ENCODE peak calls at places on chromosomes 2 and 18, in five cellular contexts. Y is GM23338, S is kidney epithelial cell, V is fibroblast of lung, Q is GM23248. F is an unnamed sample. For H3K27me3 and H3K36me3, the result is how much of the 10 kb centered on the place peaks cover.

GRCh38 chr2:119441376-119442231 is 9.9 kb downstream of the TMEM37 start:
- DNase-seq in Y (no peak), S (no peak), V (no peak), Q (no peak), F (no peak)

GRCh38 chr2:41907716-41908328 is 140.0 kb upstream of the PKDCC start:
- DNase-seq in Y (no peak), S (no peak), V (peak), Q (peak), F (no peak)

GRCh38 chr2:16226942-16227664 is 286.8 kb downstream of the MYCN start:
- DNase-seq in Y (peak), S (no peak), V (no peak), Q (no peak), F (no peak)

GRCh38 chr2:227812001-227812400 is 1.6 kb upstream of the CCL20 start:
- DNase-seq in Y (no peak), S (no peak), V (no peak), Q (no peak), F (no peak)

GRCh38 chr2:19955544-19956422 is 34.1 kb downstream of the WDR35 start:
- DNase-seq in Y (peak), S (peak), V (peak), Q (peak), F (peak)

GRCh38 chr2:153940511-153940910 is 68.8 kb downstream of the GALNT13 start:
- DNase-seq in Y (peak), S (peak), V (peak), Q (peak), F (no peak)

GRCh38 chr2:198117397-198118041 is 313.1 kb downstream of the PLCL1 start:
- DNase-seq in Y (no peak), S (no peak), V (no peak), Q (no peak), F (no peak)

GRCh38 chr2:42309366-42309765 is 51.7 kb downstream of the COX7A2L start:
- DNase-seq in Y (no peak), S (no peak), V (no peak), Q (no peak), F (no peak)

GRCh38 chr2:117127680-117128079 is 686.8 kb upstream of the DDX18 start:
- DNase-seq in Y (no peak), S (peak), V (peak), Q (no peak), F (no peak)

GRCh38 chr2:69046221-69046662 is 33.3 kb downstream of the ANTXR1 start:
- DNase-seq in Y (no peak), S (peak), V (peak), Q (peak), F (peak)

GRCh38 chr18:12027046-12027445 is 45.7 kb downstream of the IMPA2 start:
- DNase-seq in Y (no peak), S (no peak), V (no peak), Q (no peak), F (peak)

GRCh38 chr18:8084160-8084559 is 517.0 kb downstream of the PTPRM start:
- DNase-seq in Y (peak), S (no peak), V (peak), Q (peak), F (peak)

GRCh38 chr2:16315458-16315835 is 350.2 kb downstream of the CYRIA start:
- DNase-seq in Y (no peak), S (no peak), V (no peak), Q (no peak), F (no peak)

GRCh38 chr2:14936436-14936835 is 303.9 kb downstream of the LRATD1 start:
- DNase-seq in Y (no peak), S (no peak), V (no peak), Q (no peak), F (no peak)
- H3K27me3 ChIP-seq in Y (under half), S (under half), V (under half), Q (under half), F (under half)

GRCh38 chr2:216111122-216111521 is 2.0 kb downstream of the XRCC5 start:
- DNase-seq in Y (no peak), S (no peak), V (no peak), Q (no peak), F (no peak)
- H3K4me3 ChIP-seq in Y (peak), S (no peak), V (peak), Q (peak), F (no peak)

GRCh38 chr2:113197347-113198047 is 23.7 kb downstream of the PSD4 start:
- DNase-seq in Y (no peak), S (no peak), V (no peak), Q (no peak), F (no peak)
- H3K36me3 ChIP-seq in Y (under half), S (under half), V (under half), Q (under half), F (under half)

DNA sequence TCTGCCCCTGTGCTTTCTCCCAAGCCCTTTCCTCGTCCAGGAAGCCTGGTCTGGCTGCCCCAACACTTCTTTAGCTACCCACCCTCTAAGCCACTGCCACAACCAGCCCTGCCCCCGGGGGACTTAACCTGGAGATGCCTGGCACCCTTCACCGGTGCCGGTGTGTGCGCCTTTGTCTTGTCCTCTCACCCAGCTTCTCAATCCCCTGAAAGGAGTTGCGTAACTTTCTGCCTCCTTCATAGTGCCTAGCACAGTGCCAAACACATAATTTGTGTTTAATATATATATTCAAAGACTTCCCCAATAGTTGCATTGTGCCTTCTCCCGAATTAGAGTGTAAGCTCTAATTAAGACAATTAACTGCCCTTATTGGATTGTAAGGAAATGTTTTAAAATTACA is 70.6 kb downstream of the ALK start:
- DNase-seq in Y (no peak), S (no peak), V (no peak), Q (no peak), F (no peak)
- H3K27me3 ChIP-seq in Y (under half), S (under half), V (under half), Q (under half), F (under half)

DNA sequence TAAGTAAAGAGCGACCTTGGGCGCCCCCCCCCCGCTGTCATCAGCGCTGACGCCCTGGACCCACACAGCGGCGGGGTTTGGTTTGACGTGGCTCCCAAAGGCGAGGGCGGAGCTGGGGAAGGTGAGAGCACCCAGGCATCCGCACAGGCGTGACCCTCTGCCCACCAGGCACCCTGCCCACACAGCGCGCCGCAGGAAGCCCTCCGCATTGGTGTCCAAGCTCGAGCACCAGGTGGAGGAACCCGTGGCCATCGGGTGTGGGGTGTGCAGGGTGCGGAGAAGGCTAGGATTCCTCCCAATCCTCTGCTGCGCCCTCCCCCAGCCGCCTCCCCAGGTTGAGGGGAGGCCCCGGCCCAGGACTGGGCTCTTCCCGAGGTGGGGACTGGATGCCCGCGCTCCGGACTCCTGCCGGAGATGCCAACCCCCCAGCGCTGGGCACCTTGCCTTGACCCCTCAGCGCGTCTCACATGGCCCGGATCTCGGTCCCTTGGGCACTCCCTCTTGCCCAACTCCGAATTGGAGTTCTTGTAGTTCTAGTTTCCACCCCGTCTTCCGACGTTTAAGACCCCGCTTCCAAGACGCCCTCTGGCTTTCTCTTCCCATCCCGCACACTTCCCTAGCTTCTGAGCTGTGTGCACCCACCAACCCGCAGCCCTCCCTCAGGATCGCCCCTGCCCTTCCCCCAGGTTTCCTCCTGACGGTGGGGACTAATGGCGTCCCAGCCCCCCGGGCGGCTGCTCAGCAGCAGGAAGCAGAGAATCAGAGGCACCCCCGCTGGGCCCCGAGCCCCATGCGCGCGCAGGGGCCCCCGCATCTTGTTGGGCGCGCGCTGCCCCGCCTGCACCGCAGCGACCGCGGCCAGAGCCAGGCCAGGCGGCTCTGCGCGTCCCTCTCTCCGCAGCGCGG is 25.9 kb upstream of the RESP18 start:
- DNase-seq in Y (peak), S (no peak), V (no peak), Q (peak), F (no peak)
- H3K4me3 ChIP-seq in Y (peak), S (no peak), V (no peak), Q (peak), F (no peak)